ENCODE peak calls at places on chromosomes 16 and 17, in nine cellular contexts. K, L, Q, M, W, J, D, V and Y are unnamed samples.

GRCh38 chr17:13001991-13002615 is 15.7 kb downstream of the ELAC2 start:
- DNase-seq in V (no peak), W (peak; percentile 10), Q (no peak), M (no peak), L (no peak), K (no peak), J (no peak), D (no peak), Y (no peak)

GRCh38 chr17:66580178-66580577 is 254.7 kb upstream of the CACNG5 start:
- DNase-seq in M (peak; percentile 54), K (no peak), V (peak; percentile 43), L (no peak), W (peak; percentile 76), Q (no peak), D (peak; percentile 66), J (no peak), Y (no peak)

GRCh38 chr16:84199861-84200260 is 8.9 kb downstream of the ADAD2 start:
- DNase-seq in J (no peak), D (no peak), K (no peak), L (no peak), M (no peak), W (no peak), Q (no peak), V (no peak), Y (no peak)

GRCh38 chr17:72301887-72302286 is 181.1 kb downstream of the SOX9 start:
- DNase-seq in Q (no peak), V (no peak), D (no peak), W (no peak), K (no peak), M (no peak), J (no peak), L (no peak), Y (no peak)

GRCh38 chr17:74454197-74455024 is 12.0 kb upstream of the CD300A start:
- DNase-seq in D (peak; percentile 46), K (no peak), L (no peak), M (peak; percentile 92), J (peak; percentile 66), W (peak; percentile 29), V (peak; percentile 55), Q (no peak), Y (no peak)

GRCh38 chr17:82767041-82767754 is 15.3 kb downstream of the TBCD start:
- DNase-seq in K (no peak), J (no peak), L (peak; percentile 76), Q (peak; percentile 55), V (peak; percentile 77), M (peak; percentile 90), D (peak; percentile 50), W (peak; percentile 38), Y (no peak)

GRCh38 chr17:11251561-11252107 is 10.6 kb downstream of the SHISA6 start:
- DNase-seq in M (no peak), Q (no peak), J (no peak), K (no peak), W (no peak), L (no peak), V (peak; percentile 47), D (no peak), Y (no peak)

GRCh38 chr16:22189473-22190168 is 16.5 kb upstream of the EEF2K start:
- DNase-seq in Q (peak; percentile 41), D (peak; percentile 76), W (peak; percentile 16), L (peak; percentile 55), K (no peak), V (peak; percentile 48), J (no peak), M (peak; percentile 59), Y (peak; percentile 73)

GRCh38 chr17:72244494-72244893 is 123.7 kb downstream of the SOX9 start:
- DNase-seq in K (no peak), D (no peak), L (no peak), V (no peak), J (no peak), W (peak; percentile 34), M (no peak), Q (peak; percentile 72), Y (no peak)

GRCh38 chr16:51577621-51578303 is 426.7 kb upstream of the SALL1 start:
- DNase-seq in W (peak; percentile 15), V (peak; percentile 43), K (peak; percentile 23), Q (no peak), L (no peak), M (peak; percentile 55), D (peak; percentile 37), J (no peak), Y (no peak)

GRCh38 chr16:82091225-82091624 is 56.2 kb downstream of the HSD17B2 start:
- DNase-seq in V (no peak), W (peak; percentile 64), M (no peak), K (no peak), L (no peak), Q (peak; percentile 23), J (no peak), D (no peak), Y (no peak)

GRCh38 chr16:50461400-50461760 is 86.8 kb upstream of the NKD1 start:
- DNase-seq in L (no peak), W (no peak), D (no peak), J (no peak), K (no peak), V (no peak), Q (no peak), M (no peak), Y (no peak)

GRCh38 chr17:69592692-69593350 is 178.3 kb downstream of the MAP2K6 start:
- DNase-seq in V (no peak), D (no peak), M (no peak), L (no peak), K (no peak), Q (no peak), J (no peak), W (peak; percentile 93), Y (no peak)

GRCh38 chr16:52463904-52464303 is 83.0 kb downstream of the TOX3 start:
- DNase-seq in Q (no peak), D (no peak), W (no peak), M (peak; percentile 57), K (no peak), J (no peak), L (no peak), V (no peak), Y (no peak)

GRCh38 chr17:6163632-6164319 is 93.6 kb downstream of the WSCD1 start:
- DNase-seq in J (no peak), D (peak; percentile 32), W (no peak), Q (peak; percentile 88), L (no peak), M (no peak), V (peak; percentile 26), K (no peak), Y (no peak)

DNA sequence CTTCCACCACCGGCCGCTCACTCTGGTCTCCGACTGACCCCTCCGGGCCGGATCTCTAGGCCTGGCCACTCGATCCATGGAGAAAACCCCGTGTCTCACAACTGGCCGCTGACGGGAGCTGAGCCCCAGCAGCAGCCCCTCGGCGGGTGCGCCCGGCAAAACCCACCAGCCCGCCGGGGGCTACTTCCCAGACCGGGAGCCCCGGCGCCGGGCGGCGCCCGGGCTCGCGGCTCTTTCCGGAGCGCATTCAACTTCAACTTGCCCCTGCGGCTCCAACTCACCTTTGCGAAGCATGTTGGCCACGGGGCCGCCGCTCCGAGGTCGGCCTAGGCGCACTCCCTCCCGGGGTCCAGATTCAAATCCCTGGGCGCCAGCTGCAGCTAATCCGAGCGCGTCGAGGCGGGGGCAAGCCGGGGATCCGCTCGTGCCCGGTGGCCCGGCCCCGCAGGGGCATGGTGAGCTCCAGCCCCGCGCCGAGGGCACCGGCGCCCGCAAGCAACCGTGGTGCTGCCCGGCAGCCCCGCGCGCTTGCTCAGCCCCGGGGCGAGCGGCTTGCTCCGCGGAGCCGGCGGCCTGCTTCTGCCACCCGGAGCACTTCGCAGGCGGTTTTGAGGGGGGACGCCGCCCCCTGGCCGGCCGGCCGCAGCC is 438 bp downstream of the RTN4RL1 start:
- DNase-seq in L (peak; percentile 59), M (peak; percentile 51), W (no peak), J (no peak), D (no peak), V (no peak), K (no peak), Q (no peak), Y (no peak)
- H2AFZ ChIP-seq in L (peak overlapping the region; percentile 46), M (peak overlapping the region; percentile 94), W (peak overlapping the region; percentile 81), J (no peak overlapping the region), D (peak overlapping the region; percentile 66), V (no peak overlapping the region), K (no peak overlapping the region), Q (peak overlapping the region; percentile 78), Y (no peak overlapping the region)

GRCh38 chr16:67843343-67843765 is 1.2 kb downstream of the THAP11 start:
- DNase-seq in Q (peak; percentile 4), J (no peak), W (peak; percentile 68), L (no peak), D (no peak), M (no peak), V (no peak), K (no peak), Y (no peak)
- H2AFZ ChIP-seq in Q (peak overlapping the region; percentile 99), J (no peak overlapping the region), W (peak overlapping the region; percentile 100), L (no peak overlapping the region), D (no peak overlapping the region), M (no peak overlapping the region), V (no peak overlapping the region), K (no peak overlapping the region), Y (peak overlapping the region; percentile 82)

DNA sequence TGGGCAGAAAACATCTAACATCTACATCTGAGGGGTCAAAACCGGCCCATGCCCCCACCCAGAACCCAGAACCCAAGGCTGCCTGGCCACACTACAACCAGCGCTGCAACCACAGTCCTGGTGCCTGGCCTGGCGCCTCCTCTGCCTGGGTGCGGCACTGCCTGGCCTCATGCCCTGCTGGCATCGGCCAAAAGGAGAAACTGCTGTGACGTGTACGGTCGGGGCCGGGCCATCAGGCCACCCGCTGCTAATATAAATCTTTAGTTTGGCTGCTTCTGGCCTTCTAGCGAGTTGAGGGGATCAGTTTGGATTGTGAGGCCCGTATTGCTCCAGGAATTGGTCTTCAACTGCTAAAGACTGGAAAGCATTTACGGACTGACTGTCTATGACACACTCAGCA is 22.8 kb downstream of the TMEM204 start:
- DNase-seq in Q (no peak), L (no peak), M (no peak), D (no peak), W (no peak), J (no peak), V (no peak), K (no peak), Y (no peak)
- H2AFZ ChIP-seq in Q (no peak overlapping the region), L (no peak overlapping the region), M (no peak overlapping the region), D (no peak overlapping the region), W (no peak overlapping the region), J (no peak overlapping the region), V (no peak overlapping the region), K (no peak overlapping the region), Y (no peak overlapping the region)

GRCh38 chr16:72860726-72861562 is 187.0 kb downstream of the ZFHX3 start:
- DNase-seq in D (no peak), L (no peak), M (no peak), V (no peak), K (no peak), J (no peak), Q (no peak), W (no peak), Y (no peak)

GRCh38 chr16:72859581-72859980 is 188.3 kb downstream of the ZFHX3 start:
- DNase-seq in J (no peak), K (no peak), V (no peak), Q (no peak), L (no peak), W (no peak), D (no peak), M (no peak), Y (no peak)

GRCh38 chr16:72856797-72857196 is 191.1 kb downstream of the ZFHX3 start:
- DNase-seq in V (peak; percentile 61), W (no peak), Q (peak; percentile 30), L (peak; percentile 54), M (peak; percentile 79), J (no peak), D (no peak), K (no peak), Y (no peak)

GRCh38 chr16:72857841-72858594 is 189.9 kb downstream of the ZFHX3 start:
- DNase-seq in K (no peak), V (no peak), D (no peak), J (no peak), Q (no peak), M (no peak), L (no peak), W (no peak), Y (no peak)

GRCh38 chr16:72858611-72859493 is 189.1 kb downstream of the ZFHX3 start:
- DNase-seq in D (no peak), J (no peak), Q (no peak), K (no peak), W (peak; percentile 64), M (no peak), V (no peak), L (peak; percentile 67), Y (no peak)
- H2AFZ ChIP-seq in D (no peak overlapping the region), J (no peak overlapping the region), Q (no peak overlapping the region), K (no peak overlapping the region), W (peak overlapping the region; percentile 5), M (no peak overlapping the region), V (no peak overlapping the region), L (no peak overlapping the region), Y (no peak overlapping the region)